ENCODE peak calls at places on chromosomes 1 and 21, in five cellular contexts. Z is neuronal stem cell, W is H9, P is mesenchymal stem cell, A is H1. X is an unnamed sample.

GRCh38 chr1:9466780-9467755 is 72.2 kb upstream of the SLC25A33 start:
- DNase-seq in W (no peak), Z (no peak), A (no peak), P (no peak), X (no peak)

GRCh38 chr21:14734191-14734590 is 188.1 kb upstream of the SAMSN1 start:
- DNase-seq in P (no peak), Z (no peak), W (no peak), A (no peak), X (peak)

GRCh38 chr1:9453375-9454093 is 85.7 kb upstream of the SLC25A33 start:
- DNase-seq in A (no peak), Z (no peak), W (no peak), P (peak), X (no peak)

GRCh38 chr1:210248341-210248740 is 15.7 kb downstream of the SERTAD4 start:
- DNase-seq in W (no peak), A (no peak), Z (no peak), P (no peak), X (no peak)

GRCh38 chr1:60126733-60127132 is 53.2 kb upstream of the C1orf87 start:
- DNase-seq in W (no peak), A (no peak), P (peak), Z (no peak), X (no peak)

GRCh38 chr21:20647603-20648002 is 350.6 kb upstream of the NCAM2 start:
- DNase-seq in Z (no peak), W (no peak), A (no peak), P (no peak), X (no peak)

GRCh38 chr1:26156285-26157038 is 2.4 kb upstream of the FAM110D start:
- DNase-seq in P (no peak), Z (no peak), W (peak), A (no peak), X (no peak)

GRCh38 chr1:174230399-174230798 is 71.1 kb downstream of the RABGAP1L start:
- DNase-seq in Z (no peak), W (no peak), P (peak), A (no peak), X (no peak)

GRCh38 chr21:16800536-16800935 is 712.3 kb upstream of the CXADR start:
- DNase-seq in P (no peak), Z (no peak), W (no peak), A (no peak), X (no peak)

GRCh38 chr1:12196641-12197482 is 30.1 kb downstream of the TNFRSF1B start:
- DNase-seq in P (peak), A (no peak), Z (no peak), W (peak), X (peak)

GRCh38 chr1:226687476-226687875 is 51.6 kb downstream of the ITPKB start:
- DNase-seq in A (no peak), P (no peak), Z (no peak), W (no peak), X (no peak)

GRCh38 chr1:40049745-40050144 is 9.2 kb downstream of the CAP1 start:
- DNase-seq in W (no peak), Z (no peak), P (no peak), A (no peak), X (no peak)
- H3K14ac ChIP-seq in W (no peak), Z (no peak), P (no peak), A (no peak), X (no peak)

GRCh38 chr21:27407296-27407695 is 440.4 kb upstream of the ADAMTS5 start:
- DNase-seq in Z (peak), A (no peak), P (no peak), W (no peak), X (peak)
- H3K4me2 ChIP-seq in Z (no peak), A (no peak), P (no peak), W (no peak), X (no peak)

DNA sequence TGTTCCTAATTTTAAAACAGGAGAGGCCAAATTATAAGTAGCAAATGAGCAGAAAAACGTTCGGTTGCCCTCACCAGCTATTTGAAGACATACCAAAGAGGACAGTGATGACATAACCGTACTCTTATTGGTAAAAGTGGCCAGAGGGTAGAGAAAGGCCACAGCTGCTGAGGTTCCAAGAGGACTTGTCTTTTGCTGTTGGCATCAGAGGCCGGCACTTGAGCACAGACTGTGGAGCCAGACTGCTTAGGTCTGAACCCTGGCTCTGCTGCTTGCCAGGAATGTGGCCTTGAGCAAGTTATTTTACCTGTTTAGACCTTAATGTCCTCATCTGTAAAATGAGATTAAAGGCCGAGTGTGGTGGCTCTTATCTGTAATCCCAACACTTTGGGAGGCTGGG is 14.9 kb downstream of the ETV3L start:
- DNase-seq in P (no peak), W (no peak), A (no peak), Z (no peak), X (no peak)
- H2BK12ac ChIP-seq in P (no peak), W (no peak), A (no peak), Z (no peak), X (no peak)

GRCh38 chr1:117770981-117771531 is 158.4 kb downstream of the GDAP2 start:
- DNase-seq in A (no peak), Z (no peak), P (no peak), W (no peak), X (no peak)
- H3K14ac ChIP-seq in A (no peak), Z (no peak), P (no peak), W (no peak), X (no peak)

X was measured in trophoblast cell.